ENCODE peak calls at places on chromosomes 16 and 17, in five cellular contexts. V is cardiac muscle cell; H is foreskin keratinocyte; W is upper lobe of left lung; I is CD8-positive, alpha-beta T cell. S is an unnamed sample.

GRCh38 chr17:6823011-6823442 is 8.5 kb downstream of the TEKT1 start:
- DNase-seq in W (no peak), V (no peak), H (peak), I (no peak), S (no peak)

GRCh38 chr16:876041-876335 is 75.5 kb upstream of the GNG13 start:
- DNase-seq in V (no peak), H (no peak), I (no peak), W (peak), S (no peak)

GRCh38 chr17:36602924-36603384 is 1.6 kb downstream of the MRM1 start:
- DNase-seq in H (peak), V (peak), W (no peak), I (peak), S (peak)

GRCh38 chr17:50935201-50936124 is 69.3 kb upstream of the TOB1 start:
- DNase-seq in W (peak), I (no peak), H (no peak), V (no peak), S (no peak)

GRCh38 chr17:67019809-67020208 is 24.5 kb upstream of the CACNG1 start:
- DNase-seq in W (no peak), H (no peak), I (no peak), V (no peak), S (no peak)

GRCh38 chr16:27427538-27427937 is 25.6 kb downstream of the IL21R start:
- DNase-seq in W (no peak), H (no peak), I (peak), V (no peak), S (no peak)

GRCh38 chr17:31052187-31052889 is 42.4 kb upstream of the NF1 start:
- DNase-seq in V (no peak), I (no peak), H (peak), W (no peak), S (no peak)

GRCh38 chr17:57552114-57552601 is 192.9 kb downstream of the CCDC182 start:
- DNase-seq in W (no peak), V (peak), I (peak), H (no peak), S (peak)

GRCh38 chr17:70919241-70919640 is 749.9 kb downstream of the KCNJ2 start:
- DNase-seq in W (no peak), H (no peak), V (no peak), I (no peak), S (no peak)

GRCh38 chr16:81445926-81446317 is 1.3 kb downstream of the CMIP start:
- DNase-seq in I (no peak), H (no peak), V (peak), W (no peak), S (no peak)

GRCh38 chr16:539901-540530 is 12.5 kb downstream of the CAPN15 start:
- DNase-seq in H (no peak), I (no peak), W (no peak), V (no peak), S (no peak)

GRCh38 chr17:59361916-59362810 is 30.7 kb downstream of the YPEL2 start:
- DNase-seq in I (peak), V (no peak), W (no peak), H (peak), S (peak)

GRCh38 chr16:22813223-22813945 is 578 bp upstream of the HS3ST2 start:
- DNase-seq in V (peak), I (no peak), H (peak), W (peak), S (no peak)

GRCh38 chr17:76153640-76154039 is 12.6 kb upstream of the FOXJ1 start:
- DNase-seq in I (no peak), V (no peak), W (no peak), H (no peak), S (no peak)

GRCh38 chr16:123971-124370 is 14.5 kb downstream of the NPRL3 start:
- DNase-seq in H (no peak), V (no peak), I (no peak), W (no peak), S (no peak)

GRCh38 chr17:75518201-75518600 is 1.9 kb downstream of the TSEN54 start:
- DNase-seq in W (no peak), V (no peak), I (peak), H (no peak), S (peak)

GRCh38 chr17:5032865-5033264 is 2.4 kb downstream of the SLC52A1 start:
- DNase-seq in H (no peak), V (no peak), I (no peak), W (no peak), S (no peak)

GRCh38 chr17:50100921-50101345 is 5.8 kb downstream of the PDK2 start:
- DNase-seq in I (no peak), W (no peak), H (no peak), V (no peak), S (no peak)

GRCh38 chr17:65627892-65628622 is 66.6 kb upstream of the AXIN2 start:
- DNase-seq in V (no peak), H (peak), W (peak), I (no peak), S (no peak)

GRCh38 chr17:52648995-52649394 is 490.5 kb upstream of the CA10 start:
- DNase-seq in W (no peak), V (peak), I (no peak), H (peak), S (no peak)

GRCh38 chr16:9844361-9844760 is 337.9 kb downstream of the GRIN2A start:
- DNase-seq in H (no peak), V (no peak), I (no peak), W (no peak), S (no peak)

GRCh38 chr16:29742683-29743275 is 3.0 kb downstream of the C16orf54 start:
- DNase-seq in V (no peak), H (no peak), W (no peak), I (no peak), S (no peak)

GRCh38 chr16:70770291-70770967 is 30.5 kb downstream of the VAC14 start:
- DNase-seq in H (no peak), I (no peak), W (no peak), V (peak), S (no peak)

GRCh38 chr17:73268582-73269328 is 7.1 kb upstream of the CPSF4L start:
- DNase-seq in H (no peak), I (no peak), W (peak), V (no peak), S (no peak)

GRCh38 chr16:90031186-90031930 is 12.1 kb upstream of the DBNDD1 start:
- DNase-seq in V (no peak), I (no peak), H (no peak), W (no peak), S (no peak)

GRCh38 chr17:68353121-68353521 is 61.8 kb downstream of the ARSG start:
- DNase-seq in I (no peak), V (no peak), W (no peak), H (no peak), S (no peak)

GRCh38 chr17:63019138-63019873 is 53.3 kb downstream of the TANC2 start:
- DNase-seq in H (peak), W (no peak), V (no peak), I (no peak), S (no peak)

GRCh38 chr16:3661922-3662321 is 7.4 kb downstream of the DNASE1 start:
- DNase-seq in I (no peak), V (no peak), H (no peak), W (no peak), S (no peak)

GRCh38 chr17:48352630-48353029 is 77.4 kb downstream of the SKAP1 start:
- DNase-seq in W (no peak), V (no peak), H (peak), I (no peak), S (no peak)

GRCh38 chr16:5523794-5524193 is 426.2 kb upstream of the EEF2KMT start:
- DNase-seq in W (peak), I (no peak), H (no peak), V (no peak), S (no peak)

GRCh38 chr17:49998836-49999511 is 4.0 kb upstream of the DLX3 start:
- DNase-seq in I (no peak), W (no peak), H (no peak), V (no peak), S (no peak)

GRCh38 chr16:28291651-28292626 is at the start of gene SBK1:
- DNase-seq in H (peak), W (peak), V (peak), I (peak), S (peak)

GRCh38 chr16:64225696-64226095 is 896.2 kb downstream of the CDH11 start:
- DNase-seq in W (no peak), I (no peak), H (no peak), V (no peak), S (no peak)

GRCh38 chr16:56610017-56610608 is 1.7 kb downstream of the MT2A start:
- DNase-seq in W (no peak), V (no peak), I (peak), H (peak), S (peak)

GRCh38 chr16:56608876-56609462 is 585 bp downstream of the MT2A start:
- DNase-seq in V (no peak), W (peak), I (no peak), H (no peak), S (no peak)

GRCh38 chr16:56608043-56608875 is at the start of gene MT2A:
- DNase-seq in H (peak), I (peak), V (peak), W (peak), S (peak)

GRCh38 chr16:56610609-56611111 is 2.3 kb downstream of the MT2A start:
- DNase-seq in H (no peak), I (peak), W (no peak), V (no peak), S (no peak)

DNA sequence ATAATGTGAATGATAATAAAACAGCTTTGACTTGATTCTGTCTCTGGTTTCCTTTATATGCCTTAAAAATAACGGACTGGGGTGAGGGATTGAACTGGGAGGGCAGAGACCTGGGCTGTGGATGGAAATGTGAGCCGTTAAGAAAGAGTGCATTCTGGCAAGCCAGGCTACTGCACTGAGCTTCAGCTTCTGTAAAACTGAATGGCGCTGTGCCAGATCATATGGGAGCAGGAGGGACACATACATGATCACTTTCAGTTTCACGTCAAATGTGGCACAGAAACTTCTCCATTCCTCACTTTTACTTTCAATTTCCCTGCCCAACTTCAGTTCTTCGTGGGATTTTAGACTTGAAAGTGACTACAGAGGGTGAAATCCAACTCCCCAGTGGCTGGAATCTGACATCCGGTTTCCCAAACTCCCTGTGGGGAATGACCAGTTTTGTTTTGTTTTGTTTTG is 1.1 kb downstream of the MT2A start:
- DNase-seq in V (no peak), H (peak), I (peak), W (no peak), S (peak)
- TF ChIP-seq CTCF in V (no peak), H (no peak), I (no peak), W (no peak), S (no peak)

GRCh38 chr17:9644910-9645751 is at the start of gene USP43:
- DNase-seq in W (peak), H (peak), I (no peak), V (peak), S (no peak)
- H3K27ac ChIP-seq in W (peak), H (peak), I (no peak), V (no peak), S (no peak)

GRCh38 chr17:80662557-80662956 is 117.9 kb downstream of the RPTOR start:
- DNase-seq in W (no peak), I (no peak), H (no peak), V (no peak), S (no peak)
- TF ChIP-seq CTCF in W (no peak), I (no peak), H (no peak), V (no peak), S (no peak)

GRCh38 chr16:88523381-88524159 is 46.6 kb upstream of the ZC3H18 start:
- DNase-seq in W (peak), H (no peak), V (no peak), I (no peak), S (no peak)

GRCh38 chr16:88521674-88522073 is 48.5 kb upstream of the ZC3H18 start:
- DNase-seq in V (no peak), I (no peak), W (peak), H (no peak), S (no peak)

GRCh38 chr16:88524274-88524972 is 45.8 kb upstream of the ZC3H18 start:
- DNase-seq in I (peak), W (peak), H (no peak), V (no peak), S (no peak)

GRCh38 chr16:88519938-88520653 is 50.1 kb upstream of the ZC3H18 start:
- DNase-seq in V (no peak), W (no peak), H (no peak), I (no peak), S (no peak)

DNA sequence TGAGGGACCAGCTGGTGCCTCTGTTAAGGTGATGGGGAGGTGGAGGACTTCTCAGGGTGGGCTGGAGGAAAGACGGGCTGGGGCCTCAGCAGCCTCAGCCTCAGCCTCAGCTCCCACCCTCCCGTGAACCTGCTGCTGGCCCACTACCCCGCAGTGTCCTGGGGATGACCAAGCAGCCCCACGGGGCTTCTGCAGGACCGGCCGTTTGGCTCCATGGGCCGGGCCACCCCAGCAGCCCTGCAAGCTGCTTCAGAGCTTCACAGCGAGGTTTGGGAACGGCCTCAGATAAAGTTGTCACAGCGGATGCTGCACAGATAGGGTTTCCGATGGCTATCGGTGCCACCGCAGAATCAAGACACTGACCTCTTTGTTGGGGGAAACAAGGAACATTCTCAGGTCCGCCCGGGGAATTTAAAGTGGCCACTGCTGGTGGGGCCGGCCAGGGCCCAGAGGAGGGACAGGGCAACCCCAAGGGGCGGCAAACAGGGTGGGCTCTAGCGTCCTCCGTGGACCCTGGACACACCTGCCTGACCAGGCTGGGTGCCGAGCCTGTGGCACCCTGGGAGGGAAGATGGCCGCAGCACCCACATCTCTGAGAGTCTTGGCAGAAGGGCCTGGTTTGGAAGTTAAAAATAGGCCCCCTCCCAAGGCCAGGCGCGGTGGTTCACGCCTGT is 47.8 kb upstream of the ZC3H18 start:
- DNase-seq in H (no peak), V (no peak), W (peak), I (no peak), S (no peak)
- H3K27ac ChIP-seq in H (no peak), V (peak), W (no peak), I (no peak), S (no peak)

GRCh38 chr16:75111514-75112280 is 4.9 kb downstream of the LDHD start:
- DNase-seq in W (no peak), H (no peak), I (no peak), V (no peak), S (no peak)
- TF ChIP-seq CTCF in W (no peak), H (no peak), I (no peak), V (no peak), S (peak)

S was measured in CD4-positive, alpha-beta T cell.